ENCODE peak calls at places on chromosomes 2 and 18, in nine cellular contexts. J, T, M, D, H, C, X, P and W are unnamed samples.

GRCh38 chr2:69092857-69093256 is 79.9 kb downstream of the ANTXR1 start:
- DNase-seq in D (no peak), X (no peak), T (no peak), M (no peak), C (no peak), H (no peak), J (peak; percentile 31), P (no peak), W (peak; percentile 68)

GRCh38 chr18:56257215-56257614 is 381.2 kb downstream of the TXNL1 start:
- DNase-seq in J (peak; percentile 78), P (no peak), X (peak; percentile 72), D (no peak), T (no peak), C (no peak), M (no peak), H (no peak), W (peak; percentile 72)

GRCh38 chr2:75022516-75022915 is 64.1 kb downstream of the POLE4 start:
- DNase-seq in J (peak; percentile 38), X (peak; percentile 72), M (no peak), D (no peak), T (no peak), P (no peak), C (no peak), H (no peak), W (peak; percentile 62)

GRCh38 chr2:41621578-41621977 is 426.2 kb upstream of the PKDCC start:
- DNase-seq in D (no peak), M (no peak), J (no peak), X (no peak), T (no peak), H (no peak), C (no peak), P (no peak), W (no peak)

GRCh38 chr2:46171441-46171953 is 125.7 kb upstream of the EPAS1 start:
- DNase-seq in D (no peak), J (peak; percentile 83), M (no peak), T (no peak), C (no peak), H (no peak), X (peak; percentile 84), P (no peak), W (peak; percentile 65)

GRCh38 chr2:176324862-176325261 is 55.6 kb downstream of the MTX2 start:
- DNase-seq in C (no peak), X (no peak), D (no peak), M (no peak), T (no peak), H (no peak), J (no peak), P (no peak), W (no peak)

GRCh38 chr2:71588497-71588896 is 135.1 kb downstream of the DYSF start:
- DNase-seq in P (no peak), J (no peak), C (no peak), X (no peak), D (no peak), T (no peak), M (no peak), H (no peak), W (no peak)

GRCh38 chr18:35516789-35517188 is 19.0 kb upstream of the INO80C start:
- DNase-seq in P (no peak), C (no peak), X (no peak), M (no peak), D (no peak), T (no peak), J (no peak), H (no peak), W (no peak)

GRCh38 chr2:237083026-237083425 is 2.7 kb upstream of the COPS8 start:
- DNase-seq in D (no peak), C (no peak), P (no peak), X (no peak), H (no peak), T (no peak), M (no peak), J (no peak), W (no peak)

GRCh38 chr18:67581178-67581577 is 64.7 kb upstream of the DSEL start:
- DNase-seq in C (no peak), J (no peak), H (no peak), D (no peak), T (no peak), M (no peak), P (no peak), X (no peak), W (no peak)

GRCh38 chr2:119823734-119824334 is 64.1 kb downstream of the PTPN4 start:
- DNase-seq in M (no peak), J (peak; percentile 71), X (peak; percentile 70), P (no peak), D (no peak), T (peak; percentile 69), C (no peak), H (no peak), W (peak; percentile 72)

GRCh38 chr2:140997997-140998396 is 1132.8 kb downstream of the LRP1B start:
- DNase-seq in P (no peak), H (no peak), T (no peak), J (no peak), X (no peak), C (no peak), M (no peak), D (no peak), W (peak; percentile 18)

GRCh38 chr2:15259356-15259756 is 301.8 kb downstream of the NBAS start:
- DNase-seq in X (no peak), D (no peak), P (no peak), T (no peak), M (no peak), H (no peak), J (no peak), C (no peak), W (no peak)

GRCh38 chr18:11518788-11519685 is 90.4 kb upstream of the SLC35G4 start:
- DNase-seq in M (peak; percentile 67), J (peak; percentile 64), D (no peak), P (no peak), X (peak; percentile 77), T (peak; percentile 87), H (no peak), C (no peak), W (peak; percentile 26)

GRCh38 chr18:28003451-28003850 is 173.5 kb downstream of the CDH2 start:
- DNase-seq in P (no peak), H (no peak), J (peak; percentile 87), C (no peak), M (no peak), T (no peak), X (peak; percentile 62), D (no peak), W (peak; percentile 67)

GRCh38 chr2:160882906-160883305 is 277.3 kb upstream of the TANK start:
- DNase-seq in X (peak; percentile 36), T (no peak), H (no peak), J (no peak), P (no peak), C (no peak), M (no peak), D (no peak), W (no peak)
- H3K4me3 ChIP-seq in X (no peak overlapping the region), T (no peak overlapping the region), H (no peak overlapping the region), J (no peak overlapping the region), P (no peak overlapping the region), C (no peak overlapping the region), M (no peak overlapping the region), D (no peak overlapping the region), W (no peak overlapping the region)

GRCh38 chr2:568639-568963 is 108.6 kb downstream of the TMEM18 start:
- DNase-seq in C (no peak), H (no peak), P (no peak), J (no peak), M (no peak), T (no peak), X (no peak), D (no peak), W (no peak)

GRCh38 chr2:566379-567313 is 110.6 kb downstream of the TMEM18 start:
- DNase-seq in M (no peak), C (no peak), H (no peak), D (no peak), P (no peak), J (no peak), X (no peak), T (no peak), W (no peak)

GRCh38 chr2:569681-570080 is 107.5 kb downstream of the TMEM18 start:
- DNase-seq in P (no peak), X (no peak), M (no peak), H (no peak), C (no peak), D (no peak), J (no peak), T (no peak), W (no peak)

GRCh38 chr2:567865-568638 is 109.2 kb downstream of the TMEM18 start:
- DNase-seq in M (no peak), J (peak; percentile 34), P (no peak), C (peak; percentile 21), T (no peak), H (no peak), X (peak; percentile 55), D (no peak), W (peak; percentile 94)

GRCh38 chr2:567496-567864 is 109.7 kb downstream of the TMEM18 start:
- DNase-seq in X (no peak), D (no peak), C (no peak), T (no peak), J (no peak), P (no peak), M (no peak), H (no peak), W (no peak)
- H3K4me3 ChIP-seq in X (no peak overlapping the region), D (no peak overlapping the region), C (no peak overlapping the region), T (no peak overlapping the region), J (no peak overlapping the region), P (no peak overlapping the region), M (no peak overlapping the region), H (no peak overlapping the region), W (no peak overlapping the region)

GRCh38 chr2:42974697-42975357 is 182.4 kb upstream of the HAAO start:
- DNase-seq in T (peak; percentile 66), C (peak; percentile 63), J (peak; percentile 69), X (peak; percentile 81), D (peak; percentile 45), P (peak; percentile 90), H (peak; percentile 24), M (peak; percentile 90), W (peak; percentile 84)
- H3K4me3 ChIP-seq in T (no peak overlapping the region), C (peak overlapping the region; percentile 60), J (peak overlapping the region; percentile 28), X (no peak overlapping the region), D (no peak overlapping the region), P (peak overlapping the region; percentile 57), H (no peak overlapping the region), M (peak overlapping the region; percentile 50), W (peak overlapping the region; percentile 77)

GRCh38 chr2:96484096-96484495 is 21.1 kb downstream of the NEURL3 start:
- DNase-seq in J (no peak), T (no peak), D (no peak), M (no peak), X (no peak), P (no peak), H (no peak), C (no peak), W (no peak)

GRCh38 chr2:96485350-96485749 is 19.8 kb downstream of the NEURL3 start:
- DNase-seq in P (no peak), T (no peak), D (no peak), X (no peak), H (no peak), J (no peak), M (no peak), C (no peak), W (no peak)

GRCh38 chr2:96489261-96489660 is 15.9 kb downstream of the NEURL3 start:
- DNase-seq in C (no peak), M (no peak), H (no peak), P (no peak), D (no peak), J (no peak), T (no peak), X (no peak), W (no peak)

GRCh38 chr2:96489673-96490072 is 15.5 kb downstream of the NEURL3 start:
- DNase-seq in J (no peak), C (no peak), T (no peak), P (no peak), X (no peak), M (no peak), D (no peak), H (no peak), W (no peak)

GRCh38 chr2:96485751-96486643 is 19.2 kb downstream of the NEURL3 start:
- DNase-seq in C (no peak), P (peak; percentile 74), T (peak; percentile 63), M (peak; percentile 81), J (peak; percentile 92), D (peak; percentile 71), H (peak; percentile 62), X (peak; percentile 86), W (peak; percentile 64)
- H3K4me3 ChIP-seq in C (peak overlapping the region; percentile 50), P (peak overlapping the region; percentile 67), T (peak overlapping the region; percentile 60), M (peak overlapping the region; percentile 54), J (peak overlapping the region; percentile 27), D (peak overlapping the region; percentile 59), H (peak overlapping the region; percentile 56), X (no peak overlapping the region), W (peak overlapping the region; percentile 75)